ENCODE peak calls at places on chromosomes 7 and 10, in five cellular contexts. Y is natural killer cell, W is thoracic aorta, G is GM13977, S is KG1. C is an unnamed sample.

GRCh38 chr7:87316846-87317545 is 28.5 kb upstream of the CROT start:
- DNase-seq in Y (no peak), W (no peak), G (no peak), S (no peak), C (peak; percentile 77)

GRCh38 chr10:80443531-80443974 is 10.6 kb upstream of the TSPAN14 start:
- DNase-seq in Y (no peak), W (no peak), G (no peak), S (peak; percentile 15), C (peak; percentile 51)

GRCh38 chr7:123769371-123769770 is 20.6 kb upstream of the WASL start:
- DNase-seq in Y (no peak), W (no peak), G (no peak), S (no peak), C (peak; percentile 95)

GRCh38 chr10:121598261-121599249 is at the start of gene FGFR2:
- DNase-seq in Y (no peak), W (no peak), G (peak; percentile 78), S (peak; percentile 4), C (no peak)

GRCh38 chr10:119575998-119576397 is 20.8 kb downstream of the TIAL1 start:
- DNase-seq in Y (no peak), W (no peak), G (no peak), S (no peak), C (no peak)

GRCh38 chr10:26480909-26481703 is 43.0 kb downstream of the APBB1IP start:
- DNase-seq in Y (no peak), W (no peak), G (no peak), S (peak; percentile 71), C (no peak)

GRCh38 chr7:43694399-43694748 is 34.9 kb downstream of the COA1 start:
- DNase-seq in Y (no peak), W (no peak), G (no peak), S (no peak), C (peak; percentile 83)

GRCh38 chr10:132836832-132837540 is 51.0 kb upstream of the NKX6-2 start:
- DNase-seq in Y (peak; percentile 55), W (no peak), G (peak; percentile 81), S (peak; percentile 4), C (no peak)

GRCh38 chr10:653991-654646 is 35.3 kb downstream of the DIP2C start:
- DNase-seq in Y (no peak), W (no peak), G (no peak), S (no peak), C (no peak)

GRCh38 chr7:152522551-152522950 is 86.7 kb upstream of the KMT2C start:
- DNase-seq in Y (no peak), W (no peak), G (no peak), S (no peak), C (no peak)

GRCh38 chr7:66629222-66629658 is 559 bp downstream of the KCTD7 start:
- DNase-seq in Y (no peak), W (no peak), G (no peak), S (no peak), C (no peak)

GRCh38 chr10:63409465-63410027 is 56.2 kb downstream of the JMJD1C start:
- DNase-seq in Y (no peak), W (no peak), G (no peak), S (no peak), C (peak; percentile 68)

GRCh38 chr7:123929107-123929506 is 4.1 kb downstream of the SPAM1 start:
- DNase-seq in Y (no peak), W (no peak), G (no peak), S (no peak), C (peak; percentile 48)

GRCh38 chr7:51028128-51028830 is 245.6 kb upstream of the GRB10 start:
- DNase-seq in Y (no peak), W (no peak), G (no peak), S (no peak), C (no peak)